ENCODE peak calls at places on chromosomes 12 and 14, in five cellular contexts. Y is sigmoid colon, D is upper lobe of right lung, O is lower lobe of right lung, A is esophagus squamous epithelium. R is an unnamed sample.

GRCh38 chr12:99918003-99918402 is 66.7 kb downstream of the ANKS1B start:
- DNase-seq in Y (no peak), D (no peak), O (no peak), A (no peak), R (no peak)

GRCh38 chr12:52975204-52975603 is 26.3 kb downstream of the KRT18 start:
- DNase-seq in Y (no peak), D (no peak), O (no peak), A (no peak), R (no peak)

GRCh38 chr12:64147011-64147671 is 75.0 kb downstream of the KICS2 start:
- DNase-seq in Y (no peak), D (no peak), O (no peak), A (no peak), R (no peak)

GRCh38 chr14:32017587-32017986 is 59.5 kb upstream of the ARHGAP5 start:
- DNase-seq in Y (no peak), D (no peak), O (no peak), A (no peak), R (no peak)

GRCh38 chr12:91180577-91180976 is 2.0 kb downstream of the DCN start:
- DNase-seq in Y (no peak), D (no peak), O (no peak), A (no peak), R (no peak)

GRCh38 chr12:76883151-76883550 is 4.3 kb upstream of the CSRP2 start:
- DNase-seq in Y (no peak), D (no peak), O (no peak), A (no peak), R (no peak)

GRCh38 chr14:21352587-21352986 is 31.2 kb downstream of the SUPT16H start:
- DNase-seq in Y (no peak), D (no peak), O (peak; percentile 60), A (no peak), R (no peak)

GRCh38 chr14:35986219-35986573 is 160.1 kb downstream of the BRMS1L start:
- DNase-seq in Y (no peak), D (no peak), O (no peak), A (no peak), R (no peak)

GRCh38 chr14:68820999-68821683 is 28.3 kb upstream of the ZFP36L1 start:
- DNase-seq in Y (no peak), D (no peak), O (no peak), A (no peak), R (peak; percentile 23)

GRCh38 chr14:75533791-75534190 is 11.5 kb downstream of the BATF start:
- DNase-seq in Y (no peak), D (no peak), O (no peak), A (no peak), R (no peak)

GRCh38 chr12:8018666-8019581 is 13.6 kb upstream of the FOXJ2 start:
- DNase-seq in Y (no peak), D (no peak), O (no peak), A (no peak), R (no peak)

GRCh38 chr12:22787557-22787956 is 162.6 kb downstream of the ETNK1 start:
- DNase-seq in Y (no peak), D (no peak), O (no peak), A (no peak), R (no peak)

GRCh38 chr12:104197264-104197663 is 18.3 kb upstream of the TXNRD1 start:
- DNase-seq in Y (no peak), D (no peak), O (no peak), A (no peak), R (no peak)

GRCh38 chr12:124853781-124854636 is 9.7 kb downstream of the SCARB1 start:
- DNase-seq in Y (no peak), D (no peak), O (no peak), A (no peak), R (no peak)

GRCh38 chr12:3432176-3432742 is 58.7 kb upstream of the PRMT8 start:
- DNase-seq in Y (no peak), D (no peak), O (no peak), A (no peak), R (no peak)

GRCh38 chr14:104926619-104927431 is 2.1 kb downstream of the PLD4 start:
- DNase-seq in Y (no peak), D (no peak), O (no peak), A (no peak), R (no peak)

GRCh38 chr14:98175436-98175835 is 1096.6 kb downstream of the BCL11B start:
- DNase-seq in Y (no peak), D (no peak), O (no peak), A (no peak), R (no peak)

GRCh38 chr12:124720687-124721500 is 142.8 kb downstream of the SCARB1 start:
- DNase-seq in Y (peak; percentile 88), D (no peak), O (no peak), A (no peak), R (peak; percentile 84)

GRCh38 chr12:14900521-14901227 is 15.0 kb upstream of the MGP start:
- DNase-seq in Y (no peak), D (no peak), O (no peak), A (no peak), R (no peak)

GRCh38 chr14:22850944-22851790 is 14.8 kb downstream of the MMP14 start:
- DNase-seq in Y (peak; percentile 98), D (peak; percentile 77), O (peak; percentile 73), A (no peak), R (peak; percentile 94)

GRCh38 chr12:38456769-38457168 is 140.2 kb downstream of the ALG10B start:
- DNase-seq in Y (no peak), D (no peak), O (no peak), A (no peak), R (no peak)

GRCh38 chr14:23631702-23632460 is 4.3 kb upstream of the DHRS2 start:
- DNase-seq in Y (peak; percentile 84), D (peak; percentile 81), O (peak; percentile 62), A (no peak), R (peak; percentile 71)

GRCh38 chr14:68979722-68980552 is 835 bp upstream of the ACTN1 start:
- DNase-seq in Y (peak; percentile 87), D (peak; percentile 79), O (peak; percentile 73), A (no peak), R (no peak)

GRCh38 chr12:75020068-75020557 is 189.5 kb downstream of the KCNC2 start:
- DNase-seq in Y (no peak), D (no peak), O (no peak), A (no peak), R (no peak)

GRCh38 chr12:66352197-66352596 is 49.9 kb downstream of the HELB start:
- DNase-seq in Y (no peak), D (no peak), O (no peak), A (no peak), R (no peak)
- TF ChIP-seq CTCF in Y (peak; percentile 17), D (peak; percentile 31), O (no peak), A (peak; percentile 58), R (no peak)

DNA sequence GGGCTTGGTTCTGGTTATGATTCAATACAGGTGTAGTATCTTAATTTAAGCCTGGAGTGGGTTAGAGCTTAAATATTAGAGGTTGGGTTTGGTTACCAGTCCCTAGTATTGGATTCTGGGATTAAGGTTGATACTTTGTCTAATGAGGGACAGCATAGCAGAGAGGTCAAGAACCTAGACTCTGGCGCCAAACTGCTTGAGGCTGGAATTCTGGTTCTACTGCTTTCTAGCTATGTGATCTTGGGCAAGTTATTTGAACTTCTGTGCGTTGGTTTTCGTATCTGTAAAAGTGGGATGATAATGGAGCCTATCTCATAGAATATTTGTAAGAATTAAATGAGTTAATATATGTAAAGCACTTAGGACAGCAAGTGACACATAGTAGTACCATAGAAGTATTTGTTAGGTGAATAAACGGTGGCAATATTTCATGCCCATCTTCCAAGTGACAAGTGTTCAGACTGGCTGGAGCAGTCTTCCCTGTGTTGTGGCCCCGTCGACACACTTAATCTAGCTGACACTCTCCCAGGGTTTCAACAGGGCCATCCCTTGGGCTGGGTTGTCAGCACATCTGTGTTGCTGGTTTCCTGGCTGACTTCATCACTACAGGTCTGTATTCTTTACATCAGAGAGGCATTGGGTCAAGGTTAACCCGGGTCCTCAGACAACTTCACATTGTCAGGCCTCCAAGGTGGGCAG is 3.0 kb downstream of the ENDOU start:
- DNase-seq in Y (no peak), D (no peak), O (no peak), A (no peak), R (no peak)
- H3K27ac ChIP-seq in Y (no peak overlapping the region), D (no peak overlapping the region), O (no peak overlapping the region), A (peak overlapping the region; percentile 24), R (no peak overlapping the region)

GRCh38 chr12:1864456-1864855 is 44.1 kb downstream of the LRTM2 start:
- DNase-seq in Y (no peak), D (no peak), O (no peak), A (no peak), R (no peak)
- TF ChIP-seq CTCF in Y (no peak), D (no peak), O (no peak), A (no peak), R (no peak)

DNA sequence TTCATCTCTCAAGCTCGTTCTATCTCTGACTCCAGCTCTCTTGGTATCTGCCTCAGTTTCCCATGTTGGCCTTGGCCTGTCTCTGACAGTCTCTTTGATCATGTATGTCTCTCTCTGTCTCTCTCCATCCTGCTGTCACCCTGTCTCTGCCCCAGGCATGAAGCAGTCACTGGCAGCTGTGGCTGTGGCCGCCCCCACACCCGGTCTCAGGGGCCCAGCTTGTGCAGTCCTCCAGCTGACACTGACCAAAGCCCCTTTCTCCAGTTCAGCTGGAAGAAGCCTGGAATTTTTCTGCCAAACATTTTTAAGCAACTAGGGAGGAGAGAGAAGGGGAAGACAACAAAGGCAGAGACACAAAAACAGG is 14.5 kb downstream of the DTX1 start:
- DNase-seq in Y (no peak), D (no peak), O (no peak), A (no peak), R (no peak)
- H3K27ac ChIP-seq in Y (no peak overlapping the region), D (no peak overlapping the region), O (no peak overlapping the region), A (peak overlapping the region; percentile 76), R (no peak overlapping the region)

GRCh38 chr14:28599191-28599590 is 167.4 kb upstream of the FOXG1 start:
- DNase-seq in Y (no peak), D (no peak), O (no peak), A (no peak), R (no peak)

GRCh38 chr14:28599605-28600004 is 167.0 kb upstream of the FOXG1 start:
- DNase-seq in Y (no peak), D (no peak), O (no peak), A (no peak), R (no peak)

DNA sequence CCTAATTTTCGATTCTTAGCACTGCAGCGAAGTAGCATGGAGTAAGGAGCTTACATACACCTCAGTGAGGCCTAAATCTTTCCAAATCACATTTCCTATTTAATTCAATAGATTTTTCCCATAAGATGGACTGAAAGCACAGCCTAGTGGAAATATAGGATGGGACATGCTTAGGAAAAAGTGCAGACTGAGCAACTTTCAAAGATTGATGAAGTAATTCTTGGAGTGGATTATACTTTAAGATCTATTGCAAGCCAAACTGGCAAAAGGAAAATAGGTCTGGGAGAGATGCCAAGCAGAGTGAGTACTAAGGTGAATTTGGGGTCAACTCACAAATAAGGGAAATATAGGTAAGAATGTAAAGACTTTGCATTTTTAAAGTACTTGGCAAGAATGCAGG is 170.3 kb upstream of the FOXG1 start:
- DNase-seq in Y (no peak), D (no peak), O (no peak), A (no peak), R (no peak)
- TF ChIP-seq CTCF in Y (no peak), D (no peak), O (no peak), A (peak; percentile 55), R (no peak)

R was measured in uterus.